ENCODE peak calls at places on chromosomes 5 and 9, in five cellular contexts. P is CD8-positive, alpha-beta T cell; H is upper lobe of right lung; J is left lung; A is cardiac muscle cell. E is an unnamed sample.

GRCh38 chr5:83077662-83078261 is 415 bp downstream of the XRCC4 start:
- DNase-seq in P (peak; percentile 18), H (no peak), J (no peak), A (peak; percentile 46), E (peak; percentile 7)

GRCh38 chr9:137486545-137487453 is 27.7 kb upstream of the NSMF start:
- DNase-seq in P (no peak), H (peak; percentile 56), J (peak; percentile 72), A (no peak), E (no peak)

GRCh38 chr9:75988663-75989062 is 98.2 kb downstream of the PCSK5 start:
- DNase-seq in P (no peak), H (no peak), J (no peak), A (no peak), E (no peak)

GRCh38 chr5:112065818-112066217 is 308.8 kb upstream of the NREP start:
- DNase-seq in P (no peak), H (no peak), J (no peak), A (no peak), E (no peak)

GRCh38 chr9:95588724-95589282 is 72.0 kb upstream of the PTCH1 start:
- DNase-seq in P (no peak), H (no peak), J (no peak), A (no peak), E (no peak)

GRCh38 chr9:136170291-136170901 is 34.5 kb downstream of the LHX3 start:
- DNase-seq in P (peak; percentile 30), H (no peak), J (peak; percentile 61), A (peak; percentile 22), E (peak; percentile 29)

GRCh38 chr9:8860925-8861324 is 1061.3 kb upstream of the DMAC1 start:
- DNase-seq in P (no peak), H (no peak), J (no peak), A (peak; percentile 73), E (no peak)

GRCh38 chr5:1288439-1289335 is 6.2 kb downstream of the TERT start:
- DNase-seq in P (no peak), H (peak; percentile 49), J (peak; percentile 65), A (no peak), E (no peak)

GRCh38 chr5:170628028-170628427 is 124.2 kb downstream of the KCNIP1 start:
- DNase-seq in P (no peak), H (no peak), J (no peak), A (no peak), E (no peak)

GRCh38 chr5:175897285-175897684 is 25.9 kb downstream of the CPLX2 start:
- DNase-seq in P (no peak), H (no peak), J (no peak), A (no peak), E (no peak)

GRCh38 chr9:977361-978116 is 1.1 kb downstream of the DMRT3 start:
- DNase-seq in P (no peak), H (no peak), J (no peak), A (no peak), E (no peak)

GRCh38 chr5:83340511-83340918 is 131.0 kb upstream of the VCAN start:
- DNase-seq in P (no peak), H (no peak), J (no peak), A (peak; percentile 63), E (no peak)

GRCh38 chr9:133048595-133048994 is 13.2 kb upstream of the CEL start:
- DNase-seq in P (no peak), H (no peak), J (peak; percentile 54), A (peak; percentile 30), E (peak; percentile 71)

GRCh38 chr9:94168203-94169000 is 84.1 kb downstream of the PTPDC1 start:
- DNase-seq in P (no peak), H (no peak), J (no peak), A (no peak), E (no peak)

GRCh38 chr5:73218552-73219171 is 45.7 kb downstream of the TMEM174 start:
- DNase-seq in P (no peak), H (no peak), J (no peak), A (peak; percentile 56), E (no peak)

GRCh38 chr5:37738057-37738691 is 101.7 kb downstream of the GDNF start:
- DNase-seq in P (no peak), H (no peak), J (no peak), A (peak; percentile 93), E (no peak)

GRCh38 chr5:19927919-19928318 is 60.1 kb downstream of the CDH18 start:
- DNase-seq in P (no peak), H (no peak), J (no peak), A (no peak), E (no peak)

GRCh38 chr9:83512621-83513020 is 25.6 kb downstream of the FRMD3 start:
- DNase-seq in P (no peak), H (no peak), J (no peak), A (no peak), E (no peak)

GRCh38 chr5:112216140-112216539 is 202.9 kb downstream of the EPB41L4A start:
- DNase-seq in P (no peak), H (no peak), J (no peak), A (no peak), E (no peak)

GRCh38 chr9:69325409-69326212 is 596 bp downstream of the ENTREP1 start:
- DNase-seq in P (no peak), H (peak; percentile 71), J (peak; percentile 82), A (no peak), E (no peak)

GRCh38 chr5:67268233-67269011 is 71.8 kb upstream of the CD180 start:
- DNase-seq in P (no peak), H (peak; percentile 73), J (peak; percentile 71), A (peak; percentile 98), E (no peak)

GRCh38 chr5:160263326-160263850 is 34.1 kb downstream of the FABP6 start:
- DNase-seq in P (no peak), H (no peak), J (no peak), A (no peak), E (no peak)
- H3K4me1 ChIP-seq in P (no peaks in the 10 kb centered on the region), H (peaks cover 10% of the 10 kb centered on the region), J (peaks cover 6% of the 10 kb centered on the region), A (peaks cover 43% of the 10 kb centered on the region), E (no peaks in the 10 kb centered on the region)

DNA sequence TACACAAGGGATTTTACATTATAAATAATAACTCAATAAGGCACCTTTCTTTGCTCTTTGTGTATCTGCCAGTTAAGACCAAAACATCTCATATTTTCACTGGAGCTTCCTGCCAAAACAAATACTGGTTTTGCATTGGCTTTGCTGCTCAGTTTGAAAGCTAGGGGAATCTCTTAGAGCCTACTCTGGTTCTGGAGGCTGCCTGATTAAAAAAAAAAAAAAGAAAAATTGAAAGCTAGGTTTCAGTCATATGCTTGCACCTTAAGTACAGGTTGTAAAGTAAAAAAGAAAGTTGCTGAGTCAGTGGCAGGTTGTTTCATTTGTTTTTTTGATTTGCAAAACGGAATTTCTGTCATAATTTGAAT is 2.3 kb downstream of the DENND4C start:
- DNase-seq in P (no peak), H (no peak), J (no peak), A (peak; percentile 61), E (peak; percentile 73)
- H3K4me1 ChIP-seq in P (peaks cover 23% of the 10 kb centered on the region), H (peaks cover 23% of the 10 kb centered on the region), J (peaks cover 9% of the 10 kb centered on the region), A (peaks cover 18% of the 10 kb centered on the region), E (peaks cover 39% of the 10 kb centered on the region)

DNA sequence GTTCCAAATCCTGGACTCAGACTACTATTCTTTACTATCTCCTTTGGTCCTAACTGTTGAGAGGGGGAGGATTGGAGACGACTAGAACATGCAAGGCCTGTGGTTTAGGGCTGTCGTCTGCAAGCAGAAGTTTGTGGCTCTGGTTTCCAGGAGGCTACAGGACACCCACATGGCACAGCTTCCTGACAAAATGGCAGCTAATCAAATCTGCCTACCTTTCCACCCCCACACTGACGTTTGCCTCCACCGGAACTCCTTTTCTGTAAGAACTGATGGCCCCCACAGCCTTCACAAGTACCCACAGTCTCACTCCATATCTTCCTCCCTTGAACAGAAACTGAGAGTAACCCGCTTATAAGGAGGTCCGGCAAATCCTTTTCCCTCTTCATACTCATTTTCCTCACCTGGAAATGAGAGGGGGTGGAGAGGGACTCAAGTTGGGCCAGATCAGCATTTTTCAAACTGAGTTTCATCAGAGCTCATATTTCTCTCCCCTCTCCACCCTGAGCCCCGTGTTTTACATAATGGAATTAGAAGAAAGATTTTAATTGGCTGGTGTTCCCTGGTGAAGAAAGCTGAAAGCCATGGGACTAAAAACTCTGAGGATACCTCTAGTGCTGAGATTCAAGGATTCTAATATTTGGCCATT is 5.2 kb downstream of the SLC31A2 start:
- DNase-seq in P (peak; percentile 63), H (no peak), J (no peak), A (no peak), E (no peak)
- H3K4me1 ChIP-seq in P (peaks cover 24% of the 10 kb centered on the region), H (peaks cover 21% of the 10 kb centered on the region), J (no peaks in the 10 kb centered on the region), A (peaks cover 4% of the 10 kb centered on the region), E (peaks cover 21% of the 10 kb centered on the region)

GRCh38 chr9:6502399-6502798 is 89.4 kb downstream of the UHRF2 start:
- DNase-seq in P (no peak), H (no peak), J (no peak), A (no peak), E (no peak)
- H3K4me1 ChIP-seq in P (no peaks in the 10 kb centered on the region), H (no peaks in the 10 kb centered on the region), J (no peaks in the 10 kb centered on the region), A (no peaks in the 10 kb centered on the region), E (no peaks in the 10 kb centered on the region)

GRCh38 chr9:131475956-131476776 is 26.6 kb upstream of the POMT1 start:
- DNase-seq in P (no peak), H (peak; percentile 60), J (peak; percentile 67), A (no peak), E (no peak)
- H3K4me1 ChIP-seq in P (peaks cover 5% of the 10 kb centered on the region), H (no peaks in the 10 kb centered on the region), J (no peaks in the 10 kb centered on the region), A (no peaks in the 10 kb centered on the region), E (no peaks in the 10 kb centered on the region)

E was measured in CD4-positive, CD25-positive, alpha-beta regulatory T cell.